ENCODE peak calls at places on chromosomes 3 and 15, in eight cellular contexts. K, O, C, H, Q, E, J and T are unnamed samples.

GRCh38 chr15:69114231-69114937 is 46.1 kb upstream of the GLCE start:
- DNase-seq in K (no peak), O (no peak), C (no peak), H (no peak), Q (no peak), E (no peak), J (no peak), T (no peak)

GRCh38 chr15:69729167-69729748 is 276.6 kb downstream of the RPLP1 start:
- DNase-seq in K (no peak), O (no peak), C (peak), H (peak), Q (no peak), E (peak), J (peak), T (peak)

GRCh38 chr3:55939287-55939686 is 452.2 kb upstream of the WNT5A start:
- DNase-seq in K (no peak), O (no peak), C (no peak), H (no peak), Q (no peak), E (no peak), J (no peak), T (no peak)

GRCh38 chr15:38479286-38479685 is 25.4 kb downstream of the FAM98B start:
- DNase-seq in K (no peak), O (no peak), C (no peak), H (no peak), Q (no peak), E (peak), J (no peak), T (no peak)

GRCh38 chr3:181705081-181705480 is 6.6 kb upstream of the SOX2 start:
- DNase-seq in K (no peak), O (no peak), C (no peak), H (no peak), Q (no peak), E (no peak), J (no peak), T (no peak)

GRCh38 chr3:134029734-134030381 is at the start of gene SLCO2A1:
- DNase-seq in K (no peak), O (peak), C (no peak), H (peak), Q (no peak), E (peak), J (peak), T (no peak)

GRCh38 chr3:113200946-113201345 is 10.4 kb upstream of the BOC start:
- DNase-seq in K (no peak), O (no peak), C (no peak), H (no peak), Q (no peak), E (no peak), J (no peak), T (no peak)

GRCh38 chr15:65409284-65409631 is 13.5 kb downstream of the IGDCC4 start:
- DNase-seq in K (no peak), O (no peak), C (no peak), H (no peak), Q (no peak), E (peak), J (no peak), T (no peak)

GRCh38 chr3:4491873-4492239 is 1.3 kb upstream of the ITPR1 start:
- DNase-seq in K (no peak), O (no peak), C (no peak), H (no peak), Q (no peak), E (no peak), J (no peak), T (no peak)

GRCh38 chr15:33104276-33104675 is 90.2 kb downstream of the FMN1 start:
- DNase-seq in K (no peak), O (no peak), C (no peak), H (no peak), Q (no peak), E (peak), J (no peak), T (no peak)

GRCh38 chr3:132445812-132446211 is 28.5 kb downstream of the DNAJC13 start:
- DNase-seq in K (no peak), O (no peak), C (no peak), H (no peak), Q (no peak), E (peak), J (no peak), T (no peak)

GRCh38 chr15:60964527-60964926 is 264.6 kb downstream of the RORA start:
- DNase-seq in K (no peak), O (no peak), C (no peak), H (no peak), Q (no peak), E (no peak), J (no peak), T (no peak)

GRCh38 chr3:98972155-98972554 is 70.7 kb upstream of the DCBLD2 start:
- DNase-seq in K (no peak), O (no peak), C (no peak), H (no peak), Q (no peak), E (peak), J (no peak), T (no peak)

GRCh38 chr15:100196326-100197058 is 145.3 kb downstream of the ADAMTS17 start:
- DNase-seq in K (no peak), O (no peak), C (no peak), H (no peak), Q (no peak), E (no peak), J (no peak), T (no peak)

GRCh38 chr3:178223876-178224275 is 312.4 kb upstream of the KCNMB2 start:
- DNase-seq in K (no peak), O (no peak), C (no peak), H (no peak), Q (no peak), E (no peak), J (no peak), T (no peak)

GRCh38 chr3:184670091-184670602 is 41.7 kb downstream of the MAGEF1 start:
- DNase-seq in K (no peak), O (no peak), C (no peak), H (no peak), Q (no peak), E (no peak), J (no peak), T (no peak)

GRCh38 chr3:66413151-66413751 is 87.6 kb downstream of the LRIG1 start:
- DNase-seq in K (no peak), O (no peak), C (peak), H (no peak), Q (no peak), E (peak), J (no peak), T (no peak)

GRCh38 chr15:48577495-48577894 is 68.0 kb downstream of the FBN1 start:
- DNase-seq in K (no peak), O (no peak), C (no peak), H (no peak), Q (no peak), E (peak), J (no peak), T (no peak)

GRCh38 chr3:24400015-24400414 is 94.6 kb downstream of the THRB start:
- DNase-seq in K (peak), O (peak), C (no peak), H (no peak), Q (no peak), E (no peak), J (no peak), T (no peak)

GRCh38 chr3:111326144-111326995 is 215.6 kb upstream of the CD96 start:
- DNase-seq in K (no peak), O (no peak), C (no peak), H (no peak), Q (no peak), E (peak), J (no peak), T (no peak)

GRCh38 chr3:48960841-48961413 is 29.1 kb upstream of the P4HTM start:
- DNase-seq in K (no peak), O (no peak), C (no peak), H (no peak), Q (no peak), E (peak), J (no peak), T (no peak)

GRCh38 chr15:88704791-88705768 is 66.3 kb downstream of the ISG20 start:
- DNase-seq in K (no peak), O (no peak), C (no peak), H (no peak), Q (no peak), E (peak), J (peak), T (no peak)

GRCh38 chr3:4637265-4637664 is 144.1 kb downstream of the ITPR1 start:
- DNase-seq in K (no peak), O (no peak), C (no peak), H (no peak), Q (no peak), E (no peak), J (no peak), T (no peak)

GRCh38 chr3:72320911-72321385 is 527.3 kb downstream of the SHQ1 start:
- DNase-seq in K (no peak), O (no peak), C (no peak), H (no peak), Q (no peak), E (no peak), J (no peak), T (no peak)

GRCh38 chr15:98856540-98856907 is 151.1 kb downstream of the PGPEP1L start:
- DNase-seq in K (no peak), O (no peak), C (no peak), H (no peak), Q (no peak), E (peak), J (no peak), T (no peak)

GRCh38 chr3:153752405-153753027 is 368.7 kb upstream of the ARHGEF26 start:
- DNase-seq in K (no peak), O (no peak), C (no peak), H (no peak), Q (no peak), E (no peak), J (no peak), T (no peak)

GRCh38 chr3:42853739-42854302 is 21.9 kb downstream of the CYP8B1 start:
- DNase-seq in K (no peak), O (peak), C (no peak), H (no peak), Q (no peak), E (no peak), J (no peak), T (no peak)

GRCh38 chr15:66287461-66288055 is 5.8 kb upstream of the DIS3L start:
- DNase-seq in K (peak), O (no peak), C (no peak), H (no peak), Q (no peak), E (peak), J (peak), T (no peak)

GRCh38 chr3:15476378-15476777 is 45.1 kb downstream of the COLQ start:
- DNase-seq in K (no peak), O (no peak), C (no peak), H (no peak), Q (no peak), E (peak), J (no peak), T (no peak)

GRCh38 chr3:39208463-39209055 is 16.2 kb upstream of the XIRP1 start:
- DNase-seq in K (no peak), O (no peak), C (no peak), H (peak), Q (no peak), E (peak), J (peak), T (no peak)

GRCh38 chr3:184812845-184813157 is 835 bp downstream of the VPS8 start:
- DNase-seq in K (no peak), O (no peak), C (no peak), H (peak), Q (no peak), E (no peak), J (no peak), T (no peak)

GRCh38 chr15:79970921-79971434 is at the start of gene BCL2A1:
- DNase-seq in K (no peak), O (no peak), C (peak), H (no peak), Q (no peak), E (peak), J (no peak), T (peak)